ENCODE peak calls at places on chromosomes 1 and 21, in ten cellular contexts. U, N, H, C, M, Y, J, E, Q and R are unnamed samples. For H4K20me1, the result is how much of the 10 kb centered on the place peaks cover.

GRCh38 chr1:231338270-231339128 is at the start of gene SPRTN:
- DNase-seq in N (peak), E (peak), C (no peak), Q (no peak), H (no peak), U (no peak), J (peak), Y (peak), M (peak), R (peak)

GRCh38 chr1:196409586-196409985 is 198.7 kb downstream of the KCNT2 start:
- DNase-seq in U (no peak), H (no peak), Q (no peak), M (peak), C (peak), Y (no peak), E (peak), J (no peak), N (peak), R (peak)

GRCh38 chr1:118785246-118785645 is 202.9 kb downstream of the TBX15 start:
- DNase-seq in M (no peak), N (peak), J (no peak), Y (no peak), U (peak), Q (no peak), H (no peak), E (no peak), C (peak), R (no peak)

GRCh38 chr1:246647113-246647512 is 77.1 kb upstream of the SCCPDH start:
- DNase-seq in Q (peak), J (peak), C (peak), E (no peak), U (no peak), N (no peak), M (peak), Y (peak), H (no peak), R (peak)

GRCh38 chr1:85048296-85049064 is at the start of gene MCOLN3:
- DNase-seq in M (no peak), C (no peak), E (no peak), N (peak), J (peak), Y (peak), Q (peak), H (no peak), U (no peak), R (no peak)

GRCh38 chr1:225942574-225942973 is 1.6 kb upstream of the LEFTY2 start:
- DNase-seq in N (no peak), J (no peak), M (no peak), E (peak), H (peak), C (no peak), U (no peak), Y (no peak), Q (peak), R (no peak)

GRCh38 chr21:27564684-27565280 is 597.9 kb upstream of the ADAMTS5 start:
- DNase-seq in M (peak), Y (no peak), H (no peak), C (peak), J (peak), E (peak), U (peak), Q (peak), N (peak), R (peak)

GRCh38 chr1:193014354-193014753 is 44.8 kb downstream of the UCHL5 start:
- DNase-seq in N (no peak), C (peak), Y (no peak), U (no peak), J (no peak), Q (no peak), H (no peak), M (no peak), E (no peak), R (no peak)

GRCh38 chr1:229132106-229132443 is 138.8 kb upstream of the RAB4A start:
- DNase-seq in C (no peak), Q (no peak), Y (no peak), J (no peak), H (no peak), U (no peak), M (no peak), N (no peak), E (no peak), R (no peak)

GRCh38 chr1:28173151-28173979 is 3.1 kb downstream of the PTAFR start:
- DNase-seq in J (no peak), H (no peak), U (no peak), M (peak), Y (no peak), N (no peak), Q (no peak), C (no peak), E (no peak), R (peak)

GRCh38 chr1:55155522-55155921 is 59.6 kb downstream of the USP24 start:
- DNase-seq in E (peak), C (peak), U (peak), M (no peak), Y (no peak), N (peak), J (peak), Q (peak), H (no peak), R (peak)

GRCh38 chr1:206908038-206908437 is 10.8 kb downstream of the IL24 start:
- DNase-seq in Y (no peak), M (no peak), H (no peak), J (no peak), N (peak), U (no peak), E (no peak), C (no peak), Q (no peak), R (no peak)
- H4K20me1 ChIP-seq in Y (under half), M (under half), H (under half), J (under half), N (under half), U (under half), E (under half), C (under half), Q (under half), R (under half)

GRCh38 chr1:235078927-235079381 is 49.7 kb downstream of the TOMM20 start:
- DNase-seq in E (no peak), M (peak), J (no peak), U (no peak), C (peak), N (peak), Q (no peak), Y (no peak), H (no peak), R (peak)
- H3K9ac ChIP-seq in E (no peak), M (no peak), J (no peak), U (no peak), C (peak), N (peak), Q (no peak), Y (no peak), H (peak), R (no peak)

GRCh38 chr21:34201441-34201838 is 128.1 kb downstream of the MRPS6 start:
- DNase-seq in E (no peak), C (no peak), U (no peak), J (no peak), Q (no peak), Y (no peak), H (no peak), M (no peak), N (no peak), R (no peak)
- H3K4me2 ChIP-seq in E (peak), C (peak), U (no peak), J (peak), Q (peak), Y (peak), H (peak), M (peak), N (peak), R (peak)

DNA sequence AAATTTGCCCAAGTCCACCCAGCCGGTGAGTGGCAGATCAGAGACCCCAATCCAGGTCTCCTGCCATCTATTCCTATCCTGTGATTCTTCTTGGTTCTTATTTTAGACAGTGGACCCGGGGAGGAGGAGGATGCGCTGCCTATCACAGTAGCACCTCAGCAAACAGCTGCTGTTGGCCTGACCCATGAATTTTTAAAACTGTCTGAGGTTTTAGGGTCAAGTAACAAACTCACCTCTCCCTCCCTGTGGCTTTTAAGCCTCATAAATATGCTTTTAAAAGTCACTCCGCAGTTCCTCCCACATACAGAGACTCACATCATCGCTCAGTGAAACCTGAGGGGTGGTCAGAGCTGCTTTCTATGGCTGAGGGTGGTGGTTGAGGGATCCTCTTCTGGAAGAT is 128.6 kb downstream of the NAV1 start:
- DNase-seq in Y (no peak), Q (no peak), H (no peak), J (no peak), U (no peak), C (no peak), N (no peak), E (no peak), M (no peak), R (no peak)
- H4K20me1 ChIP-seq in Y (under half), Q (under half), H (under half), J (half or more), U (under half), C (half or more), N (under half), E (under half), M (half or more), R (under half)